ENCODE peak calls at places on chromosomes 13 and 19, in ten cellular contexts. U is H9, W is glutamatergic neuron, C is left colon, D is osteoblast, X is RPMI7951, O is SIG-M5, J is nephron progenitor cell, Q is GM13977, M is dorsolateral prefrontal cortex. T is an unnamed sample.

GRCh38 chr13:29594310-29594709 is 1.2 kb downstream of the SLC7A1 start:
- DNase-seq in U (no peak), W (peak; percentile 37), C (no peak), D (peak; percentile 95), X (peak; percentile 69), O (no peak), J (peak; percentile 23), Q (peak; percentile 71), M (peak; percentile 30), T (peak; percentile 27)

GRCh38 chr13:110520431-110521295 is 40.9 kb downstream of the RAB20 start:
- DNase-seq in U (no peak), W (no peak), C (peak; percentile 89), D (peak; percentile 94), X (peak; percentile 68), O (no peak), J (no peak), Q (no peak), M (peak; percentile 5), T (no peak)

GRCh38 chr19:41577833-41578232 is 1.9 kb downstream of the CEACAM21 start:
- DNase-seq in U (no peak), W (no peak), C (no peak), D (no peak), X (no peak), O (no peak), J (no peak), Q (no peak), M (no peak), T (no peak)

GRCh38 chr13:114296902-114297301 is 15.5 kb downstream of the UPF3A start:
- DNase-seq in U (no peak), W (no peak), C (no peak), D (peak; percentile 32), X (no peak), O (no peak), J (no peak), Q (no peak), M (no peak), T (no peak)

GRCh38 chr13:108113407-108113806 is 101.9 kb downstream of the LIG4 start:
- DNase-seq in U (no peak), W (no peak), C (no peak), D (no peak), X (no peak), O (no peak), J (no peak), Q (no peak), M (no peak), T (no peak)

GRCh38 chr19:51799311-51799997 is 4.5 kb downstream of the FPR3 start:
- DNase-seq in U (no peak), W (no peak), C (peak; percentile 74), D (peak; percentile 91), X (peak; percentile 100), O (no peak), J (no peak), Q (no peak), M (no peak), T (peak; percentile 69)

GRCh38 chr19:2305974-2306806 is 1.8 kb downstream of the LINGO3 start:
- DNase-seq in U (no peak), W (no peak), C (no peak), D (peak; percentile 85), X (no peak), O (no peak), J (no peak), Q (no peak), M (no peak), T (no peak)

GRCh38 chr19:16509141-16510061 is 13.2 kb downstream of the C19orf44 start:
- DNase-seq in U (no peak), W (no peak), C (no peak), D (peak; percentile 66), X (peak; percentile 43), O (no peak), J (no peak), Q (no peak), M (peak; percentile 32), T (no peak)

GRCh38 chr19:37329686-37330085 is 41.2 kb upstream of the ZNF527 start:
- DNase-seq in U (peak; percentile 59), W (no peak), C (no peak), D (no peak), X (peak; percentile 22), O (no peak), J (no peak), Q (no peak), M (no peak), T (no peak)

GRCh38 chr13:27455331-27455855 is 5.0 kb upstream of the MTIF3 start:
- DNase-seq in U (peak; percentile 47), W (no peak), C (no peak), D (no peak), X (peak; percentile 13), O (no peak), J (no peak), Q (peak; percentile 45), M (no peak), T (no peak)

GRCh38 chr13:41008349-41008980 is 10.7 kb downstream of the ELF1 start:
- DNase-seq in U (no peak), W (no peak), C (no peak), D (no peak), X (peak; percentile 59), O (peak; percentile 44), J (no peak), Q (no peak), M (no peak), T (no peak)

GRCh38 chr13:43305416-43305815 is 282.0 kb downstream of the DNAJC15 start:
- DNase-seq in U (no peak), W (no peak), C (no peak), D (no peak), X (peak; percentile 49), O (no peak), J (no peak), Q (no peak), M (no peak), T (no peak)

GRCh38 chr19:18062043-18062442 is 24.7 kb downstream of the IL12RB1 start:
- DNase-seq in U (no peak), W (no peak), C (no peak), D (no peak), X (no peak), O (no peak), J (no peak), Q (no peak), M (no peak), T (no peak)

GRCh38 chr13:80742027-80742426 is 401.1 kb upstream of the SPRY2 start:
- DNase-seq in U (no peak), W (no peak), C (no peak), D (no peak), X (no peak), O (no peak), J (no peak), Q (no peak), M (no peak), T (no peak)

GRCh38 chr13:113518080-113518803 is 27.7 kb upstream of the DCUN1D2 start:
- DNase-seq in U (no peak), W (no peak), C (no peak), D (no peak), X (no peak), O (no peak), J (no peak), Q (no peak), M (no peak), T (no peak)

GRCh38 chr19:16025108-16026101 is 50.9 kb upstream of the TPM4 start:
- DNase-seq in U (peak; percentile 82), W (no peak), C (peak; percentile 42), D (peak; percentile 99), X (peak; percentile 73), O (no peak), J (no peak), Q (no peak), M (no peak), T (peak; percentile 40)

GRCh38 chr19:55078996-55079395 is 3.3 kb downstream of the EPS8L1 start:
- DNase-seq in U (no peak), W (no peak), C (no peak), D (peak; percentile 62), X (no peak), O (no peak), J (no peak), Q (no peak), M (no peak), T (no peak)

GRCh38 chr19:7988307-7988706 is 17.1 kb downstream of the ELAVL1 start:
- DNase-seq in U (no peak), W (no peak), C (no peak), D (peak; percentile 17), X (no peak), O (no peak), J (no peak), Q (no peak), M (no peak), T (no peak)

GRCh38 chr13:27526516-27526915 is 76.2 kb upstream of the MTIF3 start:
- DNase-seq in U (no peak), W (no peak), C (no peak), D (no peak), X (no peak), O (no peak), J (no peak), Q (no peak), M (no peak), T (no peak)

GRCh38 chr19:48547722-48548121 is 4.2 kb upstream of the SULT2B1 start:
- DNase-seq in U (no peak), W (no peak), C (no peak), D (no peak), X (no peak), O (no peak), J (no peak), Q (no peak), M (no peak), T (no peak)

GRCh38 chr19:40503300-40503699 is 36.5 kb downstream of the SPTBN4 start:
- DNase-seq in U (peak; percentile 41), W (no peak), C (no peak), D (peak; percentile 77), X (no peak), O (no peak), J (no peak), Q (no peak), M (no peak), T (no peak)

GRCh38 chr13:38309397-38309796 is 40.3 kb upstream of the UFM1 start:
- DNase-seq in U (no peak), W (no peak), C (no peak), D (no peak), X (no peak), O (no peak), J (no peak), Q (no peak), M (no peak), T (no peak)

GRCh38 chr19:58479736-58480480 is 3.8 kb downstream of the ZNF446 start:
- DNase-seq in U (peak; percentile 20), W (no peak), C (no peak), D (peak; percentile 58), X (no peak), O (no peak), J (no peak), Q (no peak), M (no peak), T (no peak)

GRCh38 chr13:39036212-39036611 is 1.7 kb downstream of the PROSER1 start:
- DNase-seq in U (no peak), W (no peak), C (no peak), D (no peak), X (peak; percentile 13), O (no peak), J (no peak), Q (no peak), M (no peak), T (no peak)

GRCh38 chr13:40306817-40307216 is 359.6 kb downstream of the FOXO1 start:
- DNase-seq in U (no peak), W (no peak), C (no peak), D (no peak), X (no peak), O (no peak), J (no peak), Q (no peak), M (no peak), T (no peak)

GRCh38 chr19:30360378-30361106 is 11.6 kb upstream of the ZNF536 start:
- DNase-seq in U (no peak), W (no peak), C (no peak), D (peak; percentile 73), X (no peak), O (no peak), J (no peak), Q (no peak), M (no peak), T (no peak)

GRCh38 chr19:31408460-31409124 is 59.4 kb upstream of the TSHZ3 start:
- DNase-seq in U (no peak), W (no peak), C (no peak), D (peak; percentile 83), X (peak; percentile 92), O (no peak), J (no peak), Q (no peak), M (no peak), T (peak; percentile 3)

GRCh38 chr19:1256646-1257474 is 8.5 kb downstream of the MIDN start:
- DNase-seq in U (no peak), W (no peak), C (no peak), D (no peak), X (no peak), O (no peak), J (no peak), Q (no peak), M (no peak), T (no peak)

T was measured in amniotic stem cell.